ENCODE peak calls at places on chromosome 5, in seven cellular contexts. One of them, this sample, is unnamed.

GRCh38 chr5:171342362-171343111 is 33.5 kb downstream of the TLX3 start:
- DNase-seq in breast epithelium: no peak
- DNase-seq in astrocyte of the cerebellum: peak; percentile 52
- DNase-seq in mammary epithelial cell: peak; percentile 37
- DNase-seq in H9: peak; percentile 62
- DNase-seq in HFFc6: peak; percentile 58
- DNase-seq in retinal pigment epithelial cell: no peak
- DNase-seq in this sample: no peak

GRCh38 chr5:150461231-150461630 is 11.7 kb upstream of the RPS14 start:
- DNase-seq in breast epithelium: no peak
- DNase-seq in astrocyte of the cerebellum: no peak
- DNase-seq in mammary epithelial cell: no peak
- DNase-seq in H9: no peak
- DNase-seq in HFFc6: no peak
- DNase-seq in retinal pigment epithelial cell: no peak
- DNase-seq in this sample: no peak

GRCh38 chr5:173884402-173885053 is 3.6 kb upstream of the CPEB4 start:
- DNase-seq in breast epithelium: no peak
- DNase-seq in astrocyte of the cerebellum: no peak
- DNase-seq in mammary epithelial cell: peak; percentile 39
- DNase-seq in H9: no peak
- DNase-seq in HFFc6: no peak
- DNase-seq in retinal pigment epithelial cell: no peak
- DNase-seq in this sample: no peak

GRCh38 chr5:10724799-10725507 is 36.1 kb downstream of the DAP start:
- DNase-seq in breast epithelium: no peak
- DNase-seq in astrocyte of the cerebellum: peak; percentile 87
- DNase-seq in mammary epithelial cell: peak; percentile 76
- DNase-seq in H9: no peak
- DNase-seq in HFFc6: peak; percentile 79
- DNase-seq in retinal pigment epithelial cell: peak; percentile 87
- DNase-seq in this sample: no peak

GRCh38 chr5:178895615-178896571 is at the start of gene ZFP2:
- DNase-seq in breast epithelium: no peak
- DNase-seq in astrocyte of the cerebellum: peak; percentile 3
- DNase-seq in mammary epithelial cell: peak; percentile 59
- DNase-seq in H9: peak; percentile 86
- DNase-seq in HFFc6: no peak
- DNase-seq in retinal pigment epithelial cell: peak; percentile 16
- DNase-seq in this sample: peak; percentile 26

GRCh38 chr5:32928761-32929160 is 217.6 kb downstream of the NPR3 start:
- DNase-seq in breast epithelium: no peak
- DNase-seq in astrocyte of the cerebellum: no peak
- DNase-seq in mammary epithelial cell: no peak
- DNase-seq in H9: no peak
- DNase-seq in HFFc6: peak; percentile 39
- DNase-seq in retinal pigment epithelial cell: no peak
- DNase-seq in this sample: no peak

GRCh38 chr5:132072508-132072907 is 1.1 kb upstream of the CSF2 start:
- DNase-seq in breast epithelium: no peak
- DNase-seq in astrocyte of the cerebellum: no peak
- DNase-seq in mammary epithelial cell: no peak
- DNase-seq in H9: no peak
- DNase-seq in HFFc6: no peak
- DNase-seq in retinal pigment epithelial cell: no peak
- DNase-seq in this sample: no peak

GRCh38 chr5:167852515-167852914 is 438.9 kb upstream of the WWC1 start:
- DNase-seq in breast epithelium: no peak
- DNase-seq in astrocyte of the cerebellum: no peak
- DNase-seq in mammary epithelial cell: no peak
- DNase-seq in H9: no peak
- DNase-seq in HFFc6: no peak
- DNase-seq in retinal pigment epithelial cell: no peak
- DNase-seq in this sample: no peak

GRCh38 chr5:115351356-115352195 is 55.1 kb upstream of the CCDC112 start:
- DNase-seq in breast epithelium: no peak
- DNase-seq in astrocyte of the cerebellum: no peak
- DNase-seq in mammary epithelial cell: peak; percentile 55
- DNase-seq in H9: no peak
- DNase-seq in HFFc6: peak; percentile 56
- DNase-seq in retinal pigment epithelial cell: no peak
- DNase-seq in this sample: no peak

GRCh38 chr5:80686757-80687156 is 32.0 kb upstream of the DHFR start:
- DNase-seq in breast epithelium: no peak
- DNase-seq in astrocyte of the cerebellum: peak; percentile 12
- DNase-seq in mammary epithelial cell: no peak
- DNase-seq in H9: no peak
- DNase-seq in HFFc6: peak; percentile 10
- DNase-seq in retinal pigment epithelial cell: no peak
- DNase-seq in this sample: no peak
- TF ChIP-seq CTCF in breast epithelium: no peak
- TF ChIP-seq CTCF in astrocyte of the cerebellum: no peak
- TF ChIP-seq CTCF in mammary epithelial cell: peak; percentile 29
- TF ChIP-seq CTCF in H9: peak; percentile 63
- TF ChIP-seq CTCF in HFFc6: peak; percentile 82
- TF ChIP-seq CTCF in retinal pigment epithelial cell: peak; percentile 17
- TF ChIP-seq CTCF in this sample: peak; percentile 54

GRCh38 chr5:36366883-36367282 is 65.2 kb upstream of the RANBP3L start:
- DNase-seq in breast epithelium: no peak
- DNase-seq in astrocyte of the cerebellum: no peak
- DNase-seq in mammary epithelial cell: no peak
- DNase-seq in H9: no peak
- DNase-seq in HFFc6: peak; percentile 12
- DNase-seq in retinal pigment epithelial cell: no peak
- DNase-seq in this sample: no peak

GRCh38 chr5:36360311-36360710 is 58.6 kb upstream of the RANBP3L start:
- DNase-seq in breast epithelium: no peak
- DNase-seq in astrocyte of the cerebellum: no peak
- DNase-seq in mammary epithelial cell: no peak
- DNase-seq in H9: no peak
- DNase-seq in HFFc6: no peak
- DNase-seq in retinal pigment epithelial cell: no peak
- DNase-seq in this sample: no peak

GRCh38 chr5:36364473-36364872 is 62.8 kb upstream of the RANBP3L start:
- DNase-seq in breast epithelium: no peak
- DNase-seq in astrocyte of the cerebellum: no peak
- DNase-seq in mammary epithelial cell: no peak
- DNase-seq in H9: no peak
- DNase-seq in HFFc6: no peak
- DNase-seq in retinal pigment epithelial cell: no peak
- DNase-seq in this sample: no peak

GRCh38 chr5:36363776-36364175 is 62.1 kb upstream of the RANBP3L start:
- DNase-seq in breast epithelium: no peak
- DNase-seq in astrocyte of the cerebellum: no peak
- DNase-seq in mammary epithelial cell: no peak
- DNase-seq in H9: no peak
- DNase-seq in HFFc6: no peak
- DNase-seq in retinal pigment epithelial cell: no peak
- DNase-seq in this sample: no peak

DNA sequence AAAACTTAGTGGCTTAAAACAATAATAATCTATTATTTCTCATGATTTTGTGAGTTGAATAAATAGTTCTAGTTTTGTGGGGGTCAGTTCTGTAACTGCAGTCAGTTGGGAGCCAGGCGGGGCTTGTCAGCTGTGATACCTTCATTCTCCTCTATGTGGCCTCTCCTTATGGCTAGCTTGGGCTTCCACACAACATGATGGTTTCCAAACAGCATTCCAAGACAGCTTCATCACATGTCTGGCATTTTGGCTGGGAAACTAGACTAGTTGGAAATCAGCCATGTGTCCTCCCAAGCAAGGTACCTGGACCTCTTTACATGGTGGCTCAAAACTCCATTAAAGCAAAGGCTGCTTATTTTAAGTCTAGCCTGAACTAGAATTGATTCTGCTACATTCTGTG is 61.4 kb upstream of the RANBP3L start:
- DNase-seq in breast epithelium: no peak
- DNase-seq in astrocyte of the cerebellum: peak; percentile 72
- DNase-seq in mammary epithelial cell: peak; percentile 44
- DNase-seq in H9: peak; percentile 42
- DNase-seq in HFFc6: peak; percentile 70
- DNase-seq in retinal pigment epithelial cell: peak; percentile 8
- DNase-seq in this sample: no peak
- TF ChIP-seq CTCF in breast epithelium: no peak
- TF ChIP-seq CTCF in astrocyte of the cerebellum: peak; percentile 42
- TF ChIP-seq CTCF in mammary epithelial cell: peak; percentile 43
- TF ChIP-seq CTCF in H9: peak; percentile 48
- TF ChIP-seq CTCF in HFFc6: peak; percentile 49
- TF ChIP-seq CTCF in retinal pigment epithelial cell: peak; percentile 16
- TF ChIP-seq CTCF in this sample: no peak

GRCh38 chr5:98827161-98827560 is 53.7 kb downstream of the RGMB start:
- DNase-seq in breast epithelium: no peak
- DNase-seq in astrocyte of the cerebellum: peak; percentile 32
- DNase-seq in mammary epithelial cell: peak; percentile 20
- DNase-seq in H9: no peak
- DNase-seq in HFFc6: peak; percentile 32
- DNase-seq in retinal pigment epithelial cell: peak; percentile 7
- DNase-seq in this sample: no peak
- TF ChIP-seq CTCF in breast epithelium: peak; percentile 26
- TF ChIP-seq CTCF in astrocyte of the cerebellum: peak; percentile 44
- TF ChIP-seq CTCF in mammary epithelial cell: peak; percentile 52
- TF ChIP-seq CTCF in H9: peak; percentile 79
- TF ChIP-seq CTCF in HFFc6: peak; percentile 85
- TF ChIP-seq CTCF in retinal pigment epithelial cell: peak; percentile 56
- TF ChIP-seq CTCF in this sample: peak; percentile 62

GRCh38 chr5:103228588-103228987 is 30.0 kb upstream of the MACIR start:
- DNase-seq in breast epithelium: no peak
- DNase-seq in astrocyte of the cerebellum: no peak
- DNase-seq in mammary epithelial cell: no peak
- DNase-seq in H9: no peak
- DNase-seq in HFFc6: no peak
- DNase-seq in retinal pigment epithelial cell: no peak
- DNase-seq in this sample: no peak
- TF ChIP-seq CTCF in breast epithelium: no peak
- TF ChIP-seq CTCF in astrocyte of the cerebellum: no peak
- TF ChIP-seq CTCF in mammary epithelial cell: no peak
- TF ChIP-seq CTCF in H9: no peak
- TF ChIP-seq CTCF in HFFc6: no peak
- TF ChIP-seq CTCF in retinal pigment epithelial cell: no peak
- TF ChIP-seq CTCF in this sample: no peak

DNA sequence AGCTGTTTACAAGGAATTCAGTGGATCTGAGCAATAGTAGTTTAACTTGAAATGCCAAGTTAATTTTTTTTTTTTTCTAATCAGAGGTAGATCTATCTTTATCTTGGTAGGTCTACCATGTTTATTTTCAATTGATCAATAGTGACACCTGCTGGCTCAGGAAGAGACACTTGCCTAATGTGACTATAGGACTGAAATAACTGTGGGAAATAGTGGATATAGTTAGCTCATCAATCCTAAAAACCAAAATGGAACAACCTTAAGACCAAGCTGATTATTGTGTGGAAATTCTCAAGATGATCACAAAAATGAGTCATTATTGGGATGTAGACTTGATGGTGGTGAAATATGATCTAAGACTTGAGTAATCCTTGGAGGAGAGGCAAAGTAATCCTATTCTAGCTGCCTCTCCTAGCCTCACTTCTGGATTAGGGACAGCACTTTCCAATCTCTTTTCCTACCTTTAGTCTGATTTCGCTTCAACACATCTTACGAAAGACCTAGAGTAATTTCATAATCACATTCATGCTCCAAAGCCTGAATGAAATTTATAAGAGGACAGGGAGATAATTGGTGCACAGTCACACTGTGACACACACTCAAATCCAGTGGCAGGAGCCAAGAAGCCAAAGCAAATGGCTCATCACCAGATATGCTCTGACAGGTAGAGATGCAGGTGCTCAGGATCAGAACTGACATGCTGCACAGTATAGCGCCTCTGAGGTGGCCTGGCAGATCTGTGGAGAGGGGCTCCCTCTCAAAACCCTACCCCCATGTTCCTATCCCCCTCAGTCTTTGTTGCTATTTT is 156.3 kb downstream of the HMHB1 start:
- DNase-seq in breast epithelium: no peak
- DNase-seq in astrocyte of the cerebellum: peak; percentile 52
- DNase-seq in mammary epithelial cell: peak; percentile 70
- DNase-seq in H9: no peak
- DNase-seq in HFFc6: peak; percentile 78
- DNase-seq in retinal pigment epithelial cell: no peak
- DNase-seq in this sample: no peak
- TF ChIP-seq CTCF in breast epithelium: no peak
- TF ChIP-seq CTCF in astrocyte of the cerebellum: peak; percentile 53
- TF ChIP-seq CTCF in mammary epithelial cell: peak; percentile 59
- TF ChIP-seq CTCF in H9: peak; percentile 70
- TF ChIP-seq CTCF in HFFc6: peak; percentile 79
- TF ChIP-seq CTCF in retinal pigment epithelial cell: peak; percentile 53
- TF ChIP-seq CTCF in this sample: peak; percentile 58

DNA sequence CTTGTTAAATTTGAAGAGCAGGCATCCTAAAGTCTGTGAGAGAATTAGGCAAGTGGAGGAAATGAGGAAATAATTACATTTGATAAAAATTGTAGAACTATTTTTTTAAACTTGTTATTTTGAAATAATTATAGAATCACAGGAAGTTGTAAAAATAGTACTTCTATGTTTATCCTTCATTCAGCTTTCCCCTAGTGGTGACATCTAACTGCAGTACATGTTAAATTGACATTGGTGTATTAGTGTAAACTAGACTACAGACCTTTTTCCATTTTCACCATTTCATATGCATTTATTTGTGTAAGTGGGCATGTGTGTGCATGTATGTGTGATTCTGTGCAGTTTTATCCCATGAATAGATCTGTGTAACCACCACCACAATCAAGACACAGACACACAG is 51.6 kb downstream of the F2RL2 start:
- DNase-seq in breast epithelium: no peak
- DNase-seq in astrocyte of the cerebellum: no peak
- DNase-seq in mammary epithelial cell: no peak
- DNase-seq in H9: no peak
- DNase-seq in HFFc6: no peak
- DNase-seq in retinal pigment epithelial cell: no peak
- DNase-seq in this sample: no peak
- TF ChIP-seq CTCF in breast epithelium: no peak
- TF ChIP-seq CTCF in astrocyte of the cerebellum: no peak
- TF ChIP-seq CTCF in mammary epithelial cell: no peak
- TF ChIP-seq CTCF in H9: peak; percentile 39
- TF ChIP-seq CTCF in HFFc6: peak; percentile 51
- TF ChIP-seq CTCF in retinal pigment epithelial cell: no peak
- TF ChIP-seq CTCF in this sample: no peak

This sample was measured in D721Med.